ENCODE peak calls at places on chromosomes 7 and 10, in six cellular contexts. K, W, E, P, C and N are unnamed samples.

GRCh38 chr7:157097569-157097968 is 41.2 kb upstream of the UBE3C start:
- DNase-seq in W (no peak), C (no peak), K (no peak), P (no peak), E (no peak), N (no peak)

GRCh38 chr10:79070611-79071534 is 2.1 kb downstream of the ZMIZ1 start:
- DNase-seq in E (no peak), W (no peak), P (peak; percentile 72), K (peak; percentile 80), C (peak; percentile 90), N (no peak)

GRCh38 chr10:93710333-93710909 is 8.0 kb upstream of the FRA10AC1 start:
- DNase-seq in P (no peak), C (no peak), E (no peak), W (no peak), K (peak; percentile 35), N (no peak)

GRCh38 chr10:12243860-12244620 is 48.1 kb downstream of the CDC123 start:
- DNase-seq in W (peak; percentile 65), C (no peak), K (no peak), E (no peak), P (no peak), N (peak; percentile 84)

GRCh38 chr7:136166521-136166920 is 189.4 kb upstream of the MTPN start:
- DNase-seq in K (no peak), E (no peak), P (no peak), W (no peak), C (no peak), N (no peak)

GRCh38 chr7:114934074-114934473 is 12.2 kb downstream of the MDFIC start:
- DNase-seq in C (no peak), E (no peak), K (no peak), P (no peak), W (no peak), N (no peak)

GRCh38 chr10:34682580-34682979 is 132.5 kb downstream of the PARD3 start:
- DNase-seq in E (no peak), C (no peak), P (no peak), K (no peak), W (no peak), N (no peak)

GRCh38 chr7:47386273-47386820 is 195.6 kb downstream of the TNS3 start:
- DNase-seq in K (no peak), C (no peak), W (no peak), P (no peak), E (no peak), N (no peak)

GRCh38 chr7:98399903-98400537 is 870 bp downstream of the BAIAP2L1 start:
- DNase-seq in E (no peak), C (no peak), K (peak; percentile 73), W (no peak), P (peak; percentile 58), N (no peak)

GRCh38 chr7:39535064-39535463 is 31.1 kb upstream of the YAE1 start:
- DNase-seq in C (no peak), W (no peak), E (no peak), P (no peak), K (no peak), N (no peak)

GRCh38 chr7:101933685-101934084 is 116.3 kb downstream of the CUX1 start:
- DNase-seq in P (no peak), E (no peak), K (no peak), C (no peak), W (peak; percentile 69), N (no peak)

GRCh38 chr7:105589221-105590077 is 8.2 kb upstream of the EFCAB10 start:
- DNase-seq in E (peak; percentile 37), K (peak; percentile 88), W (peak; percentile 66), P (no peak), C (peak; percentile 66), N (peak; percentile 69)

GRCh38 chr7:117068511-117069155 is 115.3 kb downstream of the ST7 start:
- DNase-seq in E (no peak), P (no peak), C (no peak), K (peak; percentile 33), W (no peak), N (no peak)

GRCh38 chr7:130063036-130063435 is 7.3 kb upstream of the KLHDC10 start:
- DNase-seq in P (peak; percentile 95), C (peak; percentile 50), E (peak; percentile 52), K (peak; percentile 70), W (no peak), N (no peak)

GRCh38 chr10:70117646-70118045 is 15.0 kb downstream of the AIFM2 start:
- DNase-seq in E (no peak), K (no peak), P (no peak), W (no peak), C (no peak), N (no peak)

GRCh38 chr10:26854524-26854923 is 6.2 kb downstream of the ABI1 start:
- DNase-seq in K (no peak), C (peak; percentile 29), E (no peak), P (no peak), W (no peak), N (no peak)

GRCh38 chr10:21048086-21048485 is 151.0 kb upstream of the NEBL start:
- DNase-seq in E (no peak), C (no peak), W (no peak), K (no peak), P (no peak), N (no peak)

DNA sequence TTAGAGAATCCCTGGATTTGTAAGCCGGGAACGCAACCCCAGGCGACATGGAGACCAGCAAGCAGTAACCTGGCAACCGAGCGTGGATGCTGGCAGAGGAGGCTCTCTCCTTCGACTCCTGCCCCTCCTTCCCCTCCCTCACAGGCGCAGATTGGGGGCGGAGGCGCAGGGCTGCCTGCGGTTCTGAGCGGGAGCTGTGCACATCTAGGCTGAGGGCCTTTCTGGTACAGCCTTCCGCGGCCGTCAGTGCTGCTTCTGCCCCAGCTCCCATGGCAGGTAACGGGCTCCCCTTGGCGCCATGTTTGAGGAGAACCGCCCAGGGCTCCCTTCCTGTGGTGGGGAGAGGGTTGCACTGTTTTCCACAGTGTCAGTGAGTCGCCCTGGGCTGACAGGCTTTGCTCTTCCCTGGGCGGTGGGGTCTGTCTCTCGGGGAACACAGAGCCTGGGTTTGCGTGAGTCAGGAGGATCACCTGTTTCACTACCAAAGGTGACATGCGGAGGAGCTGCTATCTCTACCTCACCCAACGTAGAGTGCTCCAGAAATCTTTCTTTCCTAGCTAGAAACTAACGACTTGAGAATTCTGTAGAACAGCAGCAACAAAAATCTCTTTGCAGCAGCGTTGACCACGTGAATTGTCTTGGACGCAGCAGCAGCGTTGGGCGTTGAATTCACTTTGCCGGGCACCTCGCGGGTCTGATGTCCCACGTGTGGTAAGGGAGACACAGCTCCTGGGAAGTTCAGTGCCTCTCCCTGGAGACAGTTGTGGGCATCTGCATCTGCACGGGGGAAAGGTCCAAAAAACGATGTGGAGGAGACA is 154.8 kb upstream of the COBL start:
- DNase-seq in E (no peak), K (peak; percentile 69), W (no peak), C (no peak), P (peak; percentile 63), N (no peak)
- TF ChIP-seq GABPA in E (no peak), K (no peak), W (no peak), C (no peak), P (no peak), N (no peak)

GRCh38 chr7:158976468-158976848 is 120.1 kb downstream of the DYNC2I1 start:
- DNase-seq in P (no peak), W (peak; percentile 31), E (no peak), C (peak; percentile 35), K (no peak), N (no peak)
- TF ChIP-seq GABPA in P (no peak), W (no peak), E (no peak), C (no peak), K (no peak), N (no peak)

GRCh38 chr7:150359007-150359917 is 9.4 kb upstream of the REPIN1 start:
- DNase-seq in P (no peak), E (no peak), K (no peak), W (no peak), C (no peak), N (no peak)
- TF ChIP-seq GABPA in P (no peak), E (no peak), K (no peak), W (no peak), C (no peak), N (no peak)

DNA sequence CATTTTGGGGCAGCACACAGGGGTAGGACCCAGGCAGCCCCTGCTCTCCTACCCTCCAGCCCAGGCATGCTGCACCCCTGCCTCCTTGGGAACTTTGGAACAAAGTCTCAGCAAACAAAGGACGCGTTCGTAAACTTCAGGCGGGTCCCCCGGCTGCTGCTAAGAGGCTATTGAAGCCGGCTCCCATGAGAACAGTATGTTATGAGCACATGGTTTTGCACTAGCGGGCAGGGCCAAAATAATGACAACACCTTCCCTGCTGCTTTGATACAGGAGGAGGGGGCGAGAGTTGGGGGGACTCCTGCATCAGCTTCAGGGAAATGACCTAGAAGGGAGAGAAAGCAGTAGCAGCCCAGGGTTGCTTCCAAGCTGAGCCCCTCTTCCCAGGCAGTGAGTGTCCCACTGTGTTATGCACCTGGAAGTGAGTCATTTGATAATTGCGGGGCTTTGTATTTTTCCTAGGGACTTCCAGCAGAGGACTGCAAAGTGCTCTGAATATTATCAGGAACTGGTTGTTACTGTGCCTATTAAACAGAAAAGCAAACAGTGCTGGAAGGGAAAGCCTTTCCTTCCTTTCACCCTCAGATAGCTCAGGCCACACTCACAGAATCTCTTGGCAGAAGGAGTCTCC is 6.9 kb downstream of the ITPRIP start:
- DNase-seq in P (no peak), C (peak; percentile 70), K (no peak), W (no peak), E (no peak), N (no peak)
- TF ChIP-seq GABPA in P (no peak), C (no peak), K (no peak), W (no peak), E (no peak), N (no peak)

GRCh38 chr10:32377458-32378370 is 30.8 kb upstream of the EPC1 start:
- DNase-seq in E (peak; percentile 25), P (no peak), W (no peak), C (peak; percentile 37), K (peak; percentile 37), N (peak; percentile 36)
- TF ChIP-seq GABPA in E (no peak), P (no peak), W (no peak), C (no peak), K (no peak), N (no peak)

DNA sequence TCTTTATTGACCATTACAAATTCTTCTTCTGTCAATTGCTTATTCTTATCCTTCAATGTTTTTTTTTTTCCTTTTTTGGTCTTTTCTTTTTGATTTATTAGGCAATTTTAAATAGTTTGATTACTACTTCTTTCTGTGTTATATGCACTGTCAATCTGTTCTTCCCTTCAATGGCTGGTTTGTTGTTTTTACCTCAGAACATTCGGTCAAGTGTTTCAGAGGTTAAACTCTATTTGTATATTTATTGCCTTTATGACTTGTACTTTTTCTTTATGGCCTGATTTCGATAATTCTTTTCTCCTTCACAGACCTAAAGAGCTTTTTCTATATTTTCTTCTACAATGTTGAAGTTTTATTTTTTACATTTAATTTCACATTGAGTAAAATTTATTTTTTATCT is 171.5 kb upstream of the AKR1E2 start:
- DNase-seq in C (no peak), E (no peak), W (no peak), K (no peak), P (no peak), N (no peak)
- TF ChIP-seq GABPA in C (no peak), E (no peak), W (no peak), K (no peak), P (no peak), N (no peak)

DNA sequence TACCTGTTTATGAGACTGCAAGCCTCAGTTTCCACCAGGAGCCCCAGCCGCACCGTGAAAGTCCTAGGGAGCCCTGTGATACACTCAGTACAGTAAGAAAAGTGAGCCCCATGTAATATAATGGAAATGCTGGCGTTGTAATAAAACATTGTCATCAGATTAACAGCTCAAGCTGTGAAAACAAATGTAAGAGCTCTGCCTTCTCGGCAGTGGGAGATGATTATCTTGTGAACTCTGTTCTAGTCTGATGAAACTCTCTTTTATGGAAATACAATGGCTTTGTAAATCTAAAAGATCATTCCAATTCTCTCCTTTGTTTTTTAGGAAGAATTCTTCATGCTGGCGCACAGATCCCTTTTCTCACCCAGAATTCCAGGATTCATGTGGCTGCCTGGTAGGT is 299.9 kb downstream of the ABCA13 start:
- DNase-seq in C (no peak), P (no peak), E (no peak), W (no peak), K (no peak), N (no peak)
- TF ChIP-seq GABPA in C (no peak), P (no peak), E (no peak), W (no peak), K (no peak), N (no peak)